ENCODE peak calls at places on chromosome 16, in six cellular contexts. G, O, R, C, N and B are unnamed samples.

GRCh38 chr16:8905795-8906591 is 23.8 kb downstream of the LITAFD start:
- DNase-seq in G (no peak), O (no peak), R (no peak), C (no peak), N (no peak), B (no peak)

GRCh38 chr16:31404353-31405064 is 11.4 kb downstream of the ITGAD start:
- DNase-seq in G (peak), O (no peak), R (no peak), C (no peak), N (no peak), B (no peak)

GRCh38 chr16:84730406-84731106 is 30.8 kb downstream of the USP10 start:
- DNase-seq in G (peak), O (peak), R (peak), C (peak), N (peak), B (no peak)

GRCh38 chr16:49483651-49484451 is 110.2 kb downstream of the C16orf78 start:
- DNase-seq in G (no peak), O (no peak), R (no peak), C (no peak), N (no peak), B (no peak)

GRCh38 chr16:1708768-1709180 is 2.8 kb downstream of the MAPK8IP3 start:
- DNase-seq in G (no peak), O (no peak), R (peak), C (peak), N (peak), B (no peak)

GRCh38 chr16:85015481-85016177 is 4.3 kb upstream of the ZDHHC7 start:
- DNase-seq in G (no peak), O (no peak), R (no peak), C (no peak), N (no peak), B (no peak)

GRCh38 chr16:1193825-1194581 is 31.1 kb downstream of the TPSG1 start:
- DNase-seq in G (no peak), O (no peak), R (no peak), C (no peak), N (no peak), B (no peak)

GRCh38 chr16:71340406-71340805 is 18.1 kb upstream of the CALB2 start:
- DNase-seq in G (no peak), O (no peak), R (no peak), C (no peak), N (no peak), B (no peak)

GRCh38 chr16:48629531-48629930 is 19.6 kb upstream of the N4BP1 start:
- DNase-seq in G (no peak), O (no peak), R (no peak), C (no peak), N (no peak), B (no peak)

GRCh38 chr16:88303890-88304819 is 78.6 kb upstream of the ZNF469 start:
- DNase-seq in G (no peak), O (no peak), R (no peak), C (peak), N (peak), B (peak)

GRCh38 chr16:15038689-15039088 is 17.2 kb downstream of the NTAN1 start:
- DNase-seq in G (no peak), O (no peak), R (no peak), C (no peak), N (no peak), B (no peak)

GRCh38 chr16:2194166-2194834 is 2.1 kb downstream of the CASKIN1 start:
- DNase-seq in G (no peak), O (no peak), R (no peak), C (no peak), N (no peak), B (peak)

GRCh38 chr16:2973081-2973480 is 3.9 kb downstream of the PAQR4 start:
- DNase-seq in G (no peak), O (no peak), R (no peak), C (no peak), N (no peak), B (no peak)

GRCh38 chr16:865026-865425 is 64.5 kb upstream of the GNG13 start:
- DNase-seq in G (no peak), O (no peak), R (no peak), C (no peak), N (no peak), B (no peak)

GRCh38 chr16:70703041-70703834 is 17.4 kb upstream of the MTSS2 start:
- DNase-seq in G (no peak), O (peak), R (peak), C (peak), N (peak), B (peak)

GRCh38 chr16:23448392-23448791 is 4.6 kb downstream of the COG7 start:
- DNase-seq in G (no peak), O (no peak), R (no peak), C (no peak), N (no peak), B (no peak)

GRCh38 chr16:20137909-20138308 is 64.2 kb upstream of the GPR139 start:
- DNase-seq in G (no peak), O (no peak), R (no peak), C (no peak), N (no peak), B (no peak)

GRCh38 chr16:70380205-70380918 is 33.7 kb downstream of the DDX19A start:
- DNase-seq in G (no peak), O (peak), R (peak), C (peak), N (peak), B (peak)

GRCh38 chr16:89576173-89577054 is 856 bp downstream of the CPNE7 start:
- DNase-seq in G (no peak), O (no peak), R (no peak), C (no peak), N (no peak), B (no peak)

GRCh38 chr16:51624083-51624775 is 473.2 kb upstream of the SALL1 start:
- DNase-seq in G (no peak), O (no peak), R (no peak), C (no peak), N (no peak), B (no peak)

GRCh38 chr16:70801611-70802010 is 653 bp upstream of the VAC14 start:
- DNase-seq in G (no peak), O (no peak), R (no peak), C (no peak), N (no peak), B (no peak)

GRCh38 chr16:22342082-22342481 is 32.3 kb downstream of the CDR2 start:
- DNase-seq in G (no peak), O (no peak), R (no peak), C (no peak), N (no peak), B (no peak)

GRCh38 chr16:3143598-3144330 is 8.9 kb downstream of the ZNF213 start:
- DNase-seq in G (no peak), O (no peak), R (peak), C (no peak), N (no peak), B (no peak)

GRCh38 chr16:72995151-72995881 is 52.6 kb downstream of the ZFHX3 start:
- DNase-seq in G (no peak), O (peak), R (no peak), C (no peak), N (no peak), B (peak)

GRCh38 chr16:86298166-86299131 is 211.9 kb upstream of the FOXF1 start:
- DNase-seq in G (no peak), O (no peak), R (no peak), C (no peak), N (no peak), B (peak)

GRCh38 chr16:1876468-1876867 is 4.5 kb upstream of the MEIOB start:
- DNase-seq in G (no peak), O (no peak), R (no peak), C (no peak), N (no peak), B (no peak)

GRCh38 chr16:67843343-67843765 is 1.2 kb downstream of the THAP11 start:
- DNase-seq in G (no peak), O (peak), R (no peak), C (no peak), N (peak), B (peak)

GRCh38 chr16:74929636-74930035 is 55.3 kb downstream of the WDR59 start:
- DNase-seq in G (no peak), O (no peak), R (no peak), C (no peak), N (no peak), B (no peak)

GRCh38 chr16:85457366-85457765 is 155.8 kb upstream of the GSE1 start:
- DNase-seq in G (no peak), O (no peak), R (no peak), C (no peak), N (no peak), B (no peak)

GRCh38 chr16:4272114-4272954 is 489 bp downstream of the TFAP4 start:
- DNase-seq in G (no peak), O (peak), R (peak), C (no peak), N (peak), B (peak)

GRCh38 chr16:31400191-31400590 is 7.1 kb downstream of the ITGAD start:
- DNase-seq in G (no peak), O (no peak), R (no peak), C (no peak), N (no peak), B (no peak)

GRCh38 chr16:66878067-66878466 is 2.2 kb upstream of the PDP2 start:
- DNase-seq in G (no peak), O (no peak), R (no peak), C (no peak), N (no peak), B (no peak)

GRCh38 chr16:85275533-85276249 is 163.4 kb upstream of the CIBAR2 start:
- DNase-seq in G (peak), O (peak), R (peak), C (no peak), N (peak), B (peak)

GRCh38 chr16:64051826-64052225 is 1070.0 kb downstream of the CDH11 start:
- DNase-seq in G (no peak), O (peak), R (no peak), C (no peak), N (peak), B (no peak)
- TF ChIP-seq CTCF in G (no peak), O (no peak), R (peak), C (peak), N (peak), B (peak)

DNA sequence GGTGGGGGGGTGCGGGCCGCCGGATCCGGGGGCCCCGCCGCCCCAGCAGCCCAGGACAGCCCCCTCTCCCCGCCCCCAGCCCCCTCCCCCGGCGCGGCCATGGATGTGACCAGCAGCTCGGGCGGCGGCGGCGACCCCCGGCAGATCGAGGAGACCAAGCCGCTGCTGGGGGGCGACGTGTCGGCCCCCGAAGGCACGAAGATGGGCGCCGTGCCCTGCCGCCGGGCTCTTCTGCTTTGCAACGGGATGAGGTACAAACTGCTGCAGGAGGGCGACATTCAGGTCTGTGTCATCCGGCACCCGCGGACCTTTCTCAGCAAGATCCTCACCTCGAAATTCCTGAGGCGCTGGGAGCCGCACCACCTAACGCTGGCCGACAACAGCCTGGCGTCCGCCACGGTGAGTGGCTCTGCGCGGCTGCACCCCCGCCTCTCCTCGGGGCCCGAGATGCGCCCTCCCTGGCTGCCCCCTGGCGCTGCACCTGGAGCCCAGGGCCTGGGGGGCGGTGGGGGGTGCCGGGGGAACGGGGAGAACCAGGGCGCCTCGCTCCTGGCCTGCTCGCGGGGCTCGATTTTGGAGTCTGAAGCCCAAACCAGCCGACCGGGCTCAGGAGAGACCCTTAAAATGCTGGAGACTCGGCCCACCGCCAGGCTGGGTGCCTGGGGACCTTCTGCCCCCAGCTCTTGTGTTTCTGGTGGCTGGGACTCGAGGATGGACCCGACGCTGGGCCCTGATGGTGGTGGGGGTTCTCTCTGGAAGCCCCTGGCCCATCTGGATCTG is 725 bp downstream of the CMIP start:
- DNase-seq in G (no peak), O (peak), R (no peak), C (no peak), N (peak), B (peak)
- TF ChIP-seq CTCF in G (no peak), O (no peak), R (peak), C (peak), N (peak), B (no peak)

DNA sequence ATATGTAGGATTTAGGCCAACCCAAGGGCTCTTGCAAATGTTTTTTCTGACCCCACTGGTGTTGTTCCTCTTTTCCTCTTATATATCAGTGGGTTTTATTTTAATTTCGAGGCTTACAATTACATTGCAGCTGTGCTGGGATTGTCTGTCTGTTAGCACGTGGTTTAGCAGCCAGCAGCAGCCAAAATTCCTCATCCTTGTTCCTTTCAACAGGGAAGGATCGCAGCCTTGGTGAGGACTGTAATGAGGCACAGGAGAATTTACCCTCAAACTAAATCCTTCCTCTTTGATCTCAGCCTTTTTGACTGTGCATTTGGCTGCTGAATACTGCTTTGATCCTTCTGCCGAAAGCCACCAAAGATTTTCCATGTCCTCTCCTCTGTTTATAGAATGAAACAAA is 26.6 kb upstream of the CES5A start:
- DNase-seq in G (no peak), O (no peak), R (no peak), C (no peak), N (no peak), B (no peak)
- TF ChIP-seq CTCF in G (no peak), O (no peak), R (no peak), C (no peak), N (no peak), B (no peak)

DNA sequence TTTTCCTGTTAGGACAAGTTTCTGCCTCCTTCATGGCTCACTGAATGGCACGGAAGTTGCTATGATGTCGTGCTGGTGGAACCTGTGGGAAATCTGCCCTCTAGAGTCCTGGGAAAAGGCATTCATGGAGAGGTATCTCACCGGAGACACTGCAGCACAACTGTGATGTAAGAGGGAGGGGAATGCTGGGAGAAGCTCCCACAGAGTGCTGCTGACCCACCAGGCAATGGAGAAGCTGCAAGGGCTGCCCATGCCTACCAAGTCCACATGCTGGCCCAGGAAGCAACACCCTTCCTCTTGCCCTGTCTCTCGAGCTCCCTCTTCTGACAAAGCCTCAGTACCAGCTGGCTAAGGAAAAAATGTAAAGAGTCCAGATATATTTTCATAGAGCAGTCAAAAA is 45.2 kb upstream of the SLC5A11 start:
- DNase-seq in G (no peak), O (no peak), R (no peak), C (no peak), N (peak), B (no peak)
- TF ChIP-seq CTCF in G (peak), O (no peak), R (peak), C (peak), N (peak), B (no peak)

DNA sequence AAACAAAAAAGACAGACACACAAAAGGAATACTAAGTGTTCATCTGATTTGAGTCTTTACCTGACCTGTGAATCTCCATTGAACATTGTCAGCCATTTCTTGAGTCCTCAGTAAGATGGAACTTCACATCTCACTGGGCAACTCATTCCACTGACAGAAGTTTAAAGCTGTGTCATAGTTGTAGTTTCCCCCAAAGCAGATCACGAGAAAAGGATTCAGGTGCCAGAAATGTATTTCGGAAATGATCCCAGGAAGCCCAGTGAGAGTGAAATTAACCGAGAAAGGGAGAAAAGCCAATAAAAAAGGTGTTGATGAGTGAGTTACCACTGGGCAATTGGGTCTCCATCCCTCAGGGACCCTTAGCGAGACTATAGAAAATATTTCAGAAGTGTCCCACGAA is 6.5 kb downstream of the CHD9 start:
- DNase-seq in G (no peak), O (no peak), R (no peak), C (no peak), N (no peak), B (no peak)
- TF ChIP-seq CTCF in G (no peak), O (no peak), R (no peak), C (no peak), N (no peak), B (no peak)

GRCh38 chr16:6725634-6726331 is 606.9 kb upstream of the RBFOX1 start:
- DNase-seq in G (no peak), O (no peak), R (no peak), C (no peak), N (peak), B (no peak)
- TF ChIP-seq CTCF in G (no peak), O (no peak), R (no peak), C (no peak), N (no peak), B (no peak)

GRCh38 chr16:11395949-11396240 is 50.6 kb downstream of the RMI2 start:
- DNase-seq in G (no peak), O (no peak), R (no peak), C (no peak), N (no peak), B (no peak)

GRCh38 chr16:11394593-11394960 is 49.3 kb downstream of the RMI2 start:
- DNase-seq in G (no peak), O (no peak), R (no peak), C (no peak), N (no peak), B (no peak)

GRCh38 chr16:11393366-11393765 is 48.1 kb downstream of the RMI2 start:
- DNase-seq in G (no peak), O (no peak), R (no peak), C (no peak), N (no peak), B (no peak)

GRCh38 chr16:11395008-11395948 is 50.0 kb downstream of the RMI2 start:
- DNase-seq in G (no peak), O (no peak), R (no peak), C (no peak), N (no peak), B (no peak)

DNA sequence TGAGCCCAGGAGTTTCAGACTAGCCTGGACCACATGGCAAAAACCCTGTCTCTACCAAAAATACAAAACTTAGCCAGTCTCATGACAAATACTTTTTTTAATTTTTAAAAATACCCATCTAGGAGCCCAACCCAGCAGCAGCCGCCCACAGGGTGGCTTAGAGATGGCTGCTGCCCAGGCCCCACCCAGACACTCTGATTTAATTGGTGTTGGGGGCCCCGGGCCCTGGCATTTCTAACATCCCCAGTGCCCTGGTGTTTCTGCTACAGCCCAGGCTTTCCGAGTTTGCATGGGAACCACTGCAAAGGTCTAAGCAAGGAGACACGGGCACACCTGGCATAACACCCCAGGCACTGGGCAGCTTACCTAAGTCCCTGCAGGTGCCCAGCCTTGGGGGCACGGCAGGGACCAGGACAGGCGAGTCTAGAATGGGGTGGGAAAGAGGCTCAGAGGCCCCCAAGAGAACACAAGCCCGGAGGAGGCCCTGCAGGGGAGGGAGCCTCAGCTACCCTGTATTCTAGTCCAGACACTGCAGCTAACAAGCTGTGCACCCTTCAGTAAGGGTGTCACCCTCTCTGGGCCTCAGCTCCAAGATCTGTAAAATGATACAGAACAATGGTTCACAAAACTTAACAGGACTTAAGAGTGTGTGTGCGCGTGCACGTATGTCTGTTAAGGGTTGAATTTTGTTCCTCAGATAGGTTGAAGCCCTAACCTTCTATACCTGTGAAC is 48.8 kb downstream of the RMI2 start:
- DNase-seq in G (no peak), O (no peak), R (no peak), C (no peak), N (no peak), B (no peak)
- TF ChIP-seq CTCF in G (no peak), O (no peak), R (no peak), C (no peak), N (no peak), B (no peak)

DNA sequence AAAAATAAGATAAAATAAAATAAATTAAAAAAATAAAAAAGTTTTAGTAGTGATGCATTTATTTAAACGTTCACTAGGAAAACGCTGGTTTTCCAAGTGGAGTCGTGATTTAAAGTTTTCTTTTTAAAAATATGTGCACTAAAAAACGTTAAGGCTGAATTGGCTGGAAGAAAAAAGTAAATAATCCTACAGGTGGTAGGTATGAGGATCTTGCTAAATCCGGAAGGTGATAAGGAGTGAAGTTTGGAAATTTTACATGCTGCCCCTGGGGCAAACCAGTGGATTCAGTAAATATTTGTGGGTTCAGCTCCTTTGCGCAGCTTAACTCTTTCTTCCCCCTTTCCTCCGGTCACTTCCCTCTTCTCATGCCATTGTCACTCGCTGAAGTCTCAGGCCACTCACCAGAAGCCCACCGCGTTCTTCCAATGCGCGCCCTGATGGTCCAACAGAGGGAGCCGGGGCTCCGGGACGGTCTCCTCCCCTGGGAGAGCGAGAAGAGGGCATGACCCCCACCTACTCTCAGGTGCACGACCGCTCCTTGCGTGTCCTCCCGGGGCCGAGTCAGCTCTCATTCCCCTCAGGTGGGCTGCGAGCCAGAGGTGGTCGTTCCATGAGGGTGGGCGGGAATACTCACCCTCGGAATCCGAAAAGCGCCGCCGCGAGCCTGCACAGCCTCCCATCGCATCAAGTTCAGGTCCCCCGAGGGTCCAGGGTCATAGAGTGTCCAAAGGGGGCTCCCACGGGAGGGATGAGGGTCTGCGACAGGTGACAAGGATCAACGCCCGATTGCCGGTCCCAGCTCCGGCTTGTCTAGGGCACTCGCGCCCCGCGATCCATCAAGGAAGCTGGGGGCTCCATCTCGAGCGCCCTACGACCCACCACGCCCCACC is 549 bp downstream of the CLN3 start:
- DNase-seq in G (no peak), O (peak), R (peak), C (no peak), N (peak), B (peak)
- TF ChIP-seq CTCF in G (no peak), O (no peak), R (peak), C (peak), N (peak), B (no peak)